ENCODE peak calls at places on chromosome 18, in four cellular contexts. W is astrocyte of the spinal cord, M is foreskin fibroblast, Z is RWPE2. C is an unnamed sample.

GRCh38 chr18:23352042-23352441 is 101.0 kb upstream of the RIOK3 start:
- DNase-seq in Z (no peak), W (no peak), M (no peak), C (no peak)

GRCh38 chr18:3450358-3451107 is 561 bp downstream of the TGIF1 start:
- DNase-seq in W (peak; percentile 83), M (peak; percentile 82), Z (no peak), C (no peak)

GRCh38 chr18:5879479-5879882 is 15.8 kb downstream of the TMEM200C start:
- DNase-seq in M (peak; percentile 57), Z (no peak), W (peak; percentile 66), C (no peak)

GRCh38 chr18:23071285-23071684 is 64.0 kb upstream of the CABLES1 start:
- DNase-seq in Z (no peak), M (no peak), W (peak; percentile 36), C (no peak)

GRCh38 chr18:77340815-77341214 is 91.2 kb downstream of the GALR1 start:
- DNase-seq in Z (no peak), W (no peak), M (no peak), C (no peak)

GRCh38 chr18:3525870-3526420 is 76.0 kb downstream of the TGIF1 start:
- DNase-seq in M (no peak), Z (no peak), W (peak; percentile 34), C (no peak)

GRCh38 chr18:23875966-23876365 is 138.6 kb upstream of the TTC39C start:
- DNase-seq in Z (no peak), W (no peak), M (no peak), C (no peak)

GRCh38 chr18:59900222-59901128 is 679 bp downstream of the PMAIP1 start:
- DNase-seq in W (peak; percentile 90), M (peak; percentile 76), Z (no peak), C (no peak)

GRCh38 chr18:45617284-45617683 is 2.0 kb downstream of the SLC14A2 start:
- DNase-seq in M (peak; percentile 96), Z (peak; percentile 84), W (peak; percentile 88), C (peak; percentile 23)

GRCh38 chr18:32437080-32437834 is 33.4 kb downstream of the GAREM1 start:
- DNase-seq in W (no peak), Z (no peak), M (no peak), C (no peak)

GRCh38 chr18:46756559-46757201 is at the start of gene ST8SIA5:
- DNase-seq in M (peak; percentile 11), W (no peak), Z (no peak), C (no peak)

GRCh38 chr18:36493349-36494281 is 196.1 kb downstream of the FHOD3 start:
- DNase-seq in M (peak; percentile 23), Z (no peak), W (peak; percentile 30), C (no peak)

GRCh38 chr18:31876707-31877106 is 66.2 kb downstream of the TRAPPC8 start:
- DNase-seq in M (peak; percentile 8), W (peak; percentile 7), Z (no peak), C (no peak)

GRCh38 chr18:31738460-31739407 is 21.9 kb downstream of the SLC25A52 start:
- DNase-seq in Z (no peak), W (no peak), M (no peak), C (no peak)

GRCh38 chr18:48848641-48849143 is 102.1 kb downstream of the SMAD7 start:
- DNase-seq in M (no peak), W (peak; percentile 54), Z (peak; percentile 87), C (no peak)

GRCh38 chr18:60174832-60175231 is 197.7 kb downstream of the MC4R start:
- DNase-seq in M (no peak), W (no peak), Z (no peak), C (no peak)

GRCh38 chr18:24200494-24200893 is 61.6 kb downstream of the CABYR start:
- DNase-seq in M (no peak), W (no peak), Z (no peak), C (no peak)

GRCh38 chr18:986071-986470 is 81.4 kb downstream of the ADCYAP1 start:
- DNase-seq in Z (no peak), W (no peak), M (no peak), C (no peak)

GRCh38 chr18:77300579-77300978 is 50.9 kb downstream of the GALR1 start:
- DNase-seq in W (no peak), M (no peak), Z (no peak), C (no peak)

GRCh38 chr18:59570101-59570875 is 126.9 kb downstream of the CCBE1 start:
- DNase-seq in W (no peak), M (peak; percentile 31), Z (no peak), C (no peak)

GRCh38 chr18:26708814-26709717 is 156.4 kb downstream of the AQP4 start:
- DNase-seq in Z (no peak), W (no peak), M (no peak), C (no peak)

GRCh38 chr18:26706796-26707406 is 158.5 kb upstream of the KCTD1 start:
- DNase-seq in M (no peak), Z (no peak), W (no peak), C (no peak)

GRCh38 chr18:26711806-26712205 is 153.7 kb downstream of the AQP4 start:
- DNase-seq in Z (no peak), W (no peak), M (no peak), C (no peak)

GRCh38 chr18:26709897-26710296 is 155.6 kb downstream of the AQP4 start:
- DNase-seq in Z (no peak), M (no peak), W (no peak), C (no peak)

GRCh38 chr18:26710460-26711096 is 154.9 kb downstream of the AQP4 start:
- DNase-seq in W (no peak), M (no peak), Z (no peak), C (no peak)
- H3K4me3 ChIP-seq in W (no peak overlapping the region), M (no peak overlapping the region), Z (no peak overlapping the region), C (no peak overlapping the region)

DNA sequence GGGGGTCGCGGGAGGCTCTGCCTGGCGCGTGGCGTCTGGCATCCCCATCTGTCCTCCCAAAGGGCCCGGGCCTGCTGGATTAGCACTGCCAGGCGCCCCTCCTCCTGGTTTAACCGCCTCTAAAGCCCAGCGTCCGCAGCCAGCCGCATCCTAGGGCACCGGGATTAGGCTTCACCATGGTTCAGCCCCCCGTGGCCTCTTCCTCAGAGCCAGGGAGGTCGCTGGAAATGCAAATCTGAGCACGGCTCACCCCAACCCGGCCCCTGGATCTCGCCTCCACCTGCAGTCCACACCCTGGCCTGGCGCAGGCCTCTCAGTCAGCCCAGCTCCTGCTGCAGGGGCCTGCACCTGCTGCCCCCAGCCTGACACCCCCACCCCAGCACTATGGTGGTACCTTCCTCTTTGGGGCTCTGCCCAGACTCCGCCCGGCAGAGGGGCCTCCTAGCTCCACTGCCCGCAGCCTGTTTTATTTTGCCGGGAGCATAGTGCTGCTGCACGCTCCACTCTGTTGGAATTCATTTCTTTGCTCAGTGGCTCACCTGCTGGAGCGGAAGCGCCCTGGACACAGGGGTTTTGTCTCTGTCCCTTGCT is 13.2 kb downstream of the PRELID3A start:
- DNase-seq in M (peak; percentile 47), Z (no peak), W (peak; percentile 12), C (no peak)
- H3K4me3 ChIP-seq in M (peak overlapping the region; percentile 14), Z (no peak overlapping the region), W (no peak overlapping the region), C (no peak overlapping the region)

DNA sequence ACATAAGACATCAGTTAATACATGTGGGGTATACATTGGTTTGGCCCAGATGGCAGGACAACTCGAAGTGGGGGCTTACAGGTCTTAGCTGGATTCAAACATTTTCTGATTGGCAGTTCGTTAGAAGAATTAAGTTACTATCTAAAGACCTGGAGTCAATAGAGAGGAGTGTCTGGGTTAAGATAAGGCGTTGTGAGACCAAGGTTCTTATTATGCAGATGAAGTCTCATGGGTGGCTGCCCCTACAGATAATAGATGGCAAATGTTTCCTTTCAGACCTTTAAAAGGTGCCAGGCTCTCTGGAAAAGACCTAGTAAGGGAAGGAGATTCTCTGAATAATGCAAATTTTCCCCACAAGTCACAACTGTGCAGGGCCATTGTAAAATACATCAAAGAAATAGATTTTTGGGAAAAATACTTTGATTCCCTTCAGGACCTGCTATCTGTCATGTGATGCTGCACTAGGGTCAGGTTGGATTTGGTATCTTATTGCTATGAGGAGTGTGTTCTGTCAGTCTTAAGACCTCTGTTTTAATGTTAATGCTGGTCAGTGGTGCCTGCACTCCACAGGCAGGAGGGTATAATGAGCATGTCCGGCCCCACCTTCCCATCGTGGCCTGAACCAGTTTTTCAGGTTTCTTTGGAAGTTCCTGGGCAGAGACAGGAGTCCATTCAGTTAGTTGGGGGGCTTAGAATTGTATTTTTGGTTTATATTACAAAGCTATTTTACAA is 14.3 kb upstream of the MC5R start:
- DNase-seq in Z (no peak), M (no peak), W (no peak), C (no peak)
- H3K4me3 ChIP-seq in Z (no peak overlapping the region), M (no peak overlapping the region), W (no peak overlapping the region), C (no peak overlapping the region)

DNA sequence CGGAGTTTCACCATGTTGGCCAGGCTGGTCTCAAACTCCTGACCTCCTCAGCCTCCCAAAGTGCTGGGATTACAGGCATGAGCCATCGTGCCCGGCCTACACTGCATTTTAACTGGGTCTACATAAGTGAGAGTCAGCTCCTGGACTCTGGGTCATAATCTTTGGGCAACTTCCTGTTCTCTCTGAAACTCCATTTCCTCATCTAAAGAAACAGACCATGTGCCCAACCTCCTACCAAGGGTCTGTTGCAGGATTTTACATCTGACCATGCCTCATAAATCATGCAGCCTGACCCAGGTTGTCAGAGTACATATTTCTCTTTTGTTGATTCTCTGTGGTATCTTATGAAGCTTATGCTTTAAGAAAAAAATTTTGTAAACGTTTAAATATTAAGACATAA is 280.4 kb downstream of the ALPK2 start:
- DNase-seq in W (no peak), M (no peak), Z (no peak), C (no peak)
- H3K4me3 ChIP-seq in W (no peak overlapping the region), M (no peak overlapping the region), Z (no peak overlapping the region), C (no peak overlapping the region)

GRCh38 chr18:63237911-63238710 is 81.5 kb downstream of the BCL2 start:
- DNase-seq in M (peak; percentile 89), W (peak; percentile 91), Z (no peak), C (no peak)
- H3K4me3 ChIP-seq in M (peak overlapping the region; percentile 23), W (no peak overlapping the region), Z (no peak overlapping the region), C (no peak overlapping the region)